ENCODE peak calls at places on chromosomes 5 and 9, in six cellular contexts. C is A549, P is SK-N-SH, S is H1, O is HepG2, U is GM12878. H is an unnamed sample.

GRCh38 chr5:119358901-119359603 is 3.2 kb downstream of the TNFAIP8 start:
- DNase-seq in C (no peak), P (no peak), S (no peak), O (no peak), U (no peak), H (peak; percentile 27)

GRCh38 chr9:125425176-125425897 is 163.7 kb downstream of the GAPVD1 start:
- DNase-seq in C (no peak), P (no peak), S (no peak), O (no peak), U (no peak), H (no peak)

GRCh38 chr5:88824141-88824540 is 58.8 kb downstream of the MEF2C start:
- DNase-seq in C (no peak), P (no peak), S (no peak), O (no peak), U (no peak), H (no peak)

GRCh38 chr9:5510360-5510931 is at the start of gene PDCD1LG2:
- DNase-seq in C (no peak), P (peak; percentile 32), S (no peak), O (no peak), U (peak; percentile 76), H (no peak)

GRCh38 chr5:92580814-92581213 is 1000.2 kb downstream of the NR2F1-AS1 start:
- DNase-seq in C (no peak), P (no peak), S (no peak), O (no peak), U (no peak), H (no peak)

GRCh38 chr5:149532413-149532812 is 18.8 kb downstream of the CSNK1A1 start:
- DNase-seq in C (no peak), P (no peak), S (no peak), O (no peak), U (no peak), H (no peak)

GRCh38 chr9:89679581-89679980 is 74.8 kb downstream of the GADD45G start:
- DNase-seq in C (no peak), P (peak; percentile 84), S (no peak), O (no peak), U (no peak), H (no peak)

GRCh38 chr9:90433398-90433890 is 209.2 kb downstream of the DIRAS2 start:
- DNase-seq in C (peak; percentile 68), P (no peak), S (peak; percentile 88), O (no peak), U (no peak), H (no peak)

GRCh38 chr9:34588671-34589370 is 703 bp downstream of the CNTFR start:
- DNase-seq in C (no peak), P (peak; percentile 69), S (no peak), O (no peak), U (no peak), H (no peak)

GRCh38 chr9:34589371-34589655 is 211 bp downstream of the CNTFR start:
- DNase-seq in C (no peak), P (no peak), S (no peak), O (no peak), U (no peak), H (no peak)

GRCh38 chr9:34584970-34585369 is 4.6 kb downstream of the CNTFR start:
- DNase-seq in C (no peak), P (no peak), S (no peak), O (no peak), U (no peak), H (no peak)

GRCh38 chr9:34587271-34587670 is 2.3 kb downstream of the CNTFR start:
- DNase-seq in C (no peak), P (no peak), S (no peak), O (no peak), U (no peak), H (no peak)

GRCh38 chr9:34585946-34586705 is 3.4 kb downstream of the CNTFR start:
- DNase-seq in C (no peak), P (no peak), S (no peak), O (no peak), U (no peak), H (no peak)
- TF ChIP-seq CHD2 in C (no peak), P (no peak), S (no peak), O (no peak), U (no peak), H (no peak)

GRCh38 chr9:107480386-107480789 is 9.2 kb downstream of the KLF4 start:
- DNase-seq in C (peak; percentile 38), P (no peak), S (no peak), O (no peak), U (no peak), H (peak; percentile 19)
- TF ChIP-seq CHD2 in C (no peak), P (no peak), S (no peak), O (no peak), U (no peak), H (no peak)

GRCh38 chr9:550267-550790 is 291.2 kb upstream of the DMRT1 start:
- DNase-seq in C (no peak), P (no peak), S (no peak), O (no peak), U (no peak), H (no peak)

GRCh38 chr9:549425-549997 is 292.0 kb upstream of the DMRT1 start:
- DNase-seq in C (no peak), P (no peak), S (no peak), O (no peak), U (no peak), H (no peak)

GRCh38 chr9:555493-555892 is 286.0 kb upstream of the DMRT1 start:
- DNase-seq in C (no peak), P (no peak), S (no peak), O (no peak), U (no peak), H (no peak)

GRCh38 chr9:556199-556598 is 285.3 kb upstream of the DMRT1 start:
- DNase-seq in C (no peak), P (no peak), S (no peak), O (no peak), U (no peak), H (no peak)

GRCh38 chr9:551986-552930 is 289.2 kb upstream of the DMRT1 start:
- DNase-seq in C (no peak), P (no peak), S (no peak), O (no peak), U (no peak), H (no peak)
- TF ChIP-seq CHD2 in C (no peak), P (no peak), S (no peak), O (no peak), U (no peak), H (no peak)

GRCh38 chr9:123356851-123357747 is 1.1 kb downstream of the CRB2 start:
- DNase-seq in C (no peak), P (peak; percentile 20), S (no peak), O (no peak), U (no peak), H (no peak)
- TF ChIP-seq CHD2 in C (no peak), P (no peak), S (no peak), O (no peak), U (no peak), H (no peak)

GRCh38 chr5:1101991-1102713 is 9.7 kb downstream of the SLC12A7 start:
- DNase-seq in C (no peak), P (no peak), S (no peak), O (no peak), U (no peak), H (peak; percentile 54)

GRCh38 chr5:1099931-1100651 is 11.8 kb downstream of the SLC12A7 start:
- DNase-seq in C (no peak), P (no peak), S (no peak), O (no peak), U (no peak), H (no peak)

GRCh38 chr5:1103093-1103492 is 8.8 kb downstream of the SLC12A7 start:
- DNase-seq in C (no peak), P (no peak), S (no peak), O (no peak), U (no peak), H (no peak)

GRCh38 chr5:1098986-1099597 is 12.8 kb downstream of the SLC12A7 start:
- DNase-seq in C (no peak), P (no peak), S (no peak), O (no peak), U (no peak), H (no peak)

GRCh38 chr5:1100652-1101574 is 10.9 kb downstream of the SLC12A7 start:
- DNase-seq in C (no peak), P (no peak), S (no peak), O (no peak), U (no peak), H (no peak)
- TF ChIP-seq CHD2 in C (no peak), P (no peak), S (no peak), O (no peak), U (no peak), H (no peak)